ENCODE peak calls at places on chromosomes 13 and 19, in nine cellular contexts. D, M, Q, A, R, T, X, K and W are unnamed samples.

GRCh38 chr19:29311391-29311790 is 98.4 kb upstream of the UQCRFS1 start:
- DNase-seq in K (no peak), Q (no peak), M (no peak), D (no peak), X (no peak), T (no peak), R (no peak), A (no peak), W (no peak)

GRCh38 chr13:88526186-88526852 is 855.1 kb downstream of the SLITRK5 start:
- DNase-seq in D (no peak), T (no peak), X (no peak), R (no peak), M (no peak), K (no peak), A (no peak), Q (no peak), W (no peak)

GRCh38 chr13:109205315-109205714 is 575.9 kb downstream of the MYO16 start:
- DNase-seq in Q (no peak), M (no peak), T (no peak), X (no peak), D (no peak), K (no peak), R (no peak), A (no peak), W (no peak)

GRCh38 chr13:94192576-94192975 is 286.9 kb downstream of the DCT start:
- DNase-seq in K (no peak), A (no peak), T (peak; percentile 12), M (peak; percentile 21), D (no peak), Q (no peak), R (peak; percentile 29), X (peak; percentile 21), W (no peak)

GRCh38 chr13:84366484-84366883 is 484.2 kb upstream of the SLITRK1 start:
- DNase-seq in M (no peak), D (no peak), Q (no peak), A (no peak), T (no peak), R (no peak), X (no peak), K (no peak), W (no peak)

GRCh38 chr13:87677334-87678234 is 6.4 kb downstream of the SLITRK5 start:
- DNase-seq in M (peak; percentile 31), K (no peak), X (no peak), D (no peak), T (peak; percentile 24), Q (no peak), A (peak; percentile 11), R (no peak), W (peak; percentile 56)

GRCh38 chr19:32857584-32857983 is 12.0 kb downstream of the SLC7A9 start:
- DNase-seq in Q (peak; percentile 4), T (no peak), M (no peak), K (peak; percentile 9), X (no peak), D (no peak), R (peak; percentile 7), A (no peak), W (no peak)

GRCh38 chr13:46202188-46202795 is 9.4 kb upstream of the LRRC63 start:
- DNase-seq in T (no peak), A (no peak), X (no peak), M (no peak), D (no peak), Q (no peak), R (no peak), K (no peak), W (no peak)

GRCh38 chr19:17830567-17831418 is 9.5 kb upstream of the INSL3 start:
- DNase-seq in K (no peak), R (peak; percentile 46), T (no peak), D (peak; percentile 95), Q (peak; percentile 71), M (peak; percentile 90), X (no peak), A (peak; percentile 97), W (peak; percentile 56)

GRCh38 chr13:30441304-30441703 is 19.0 kb downstream of the UBE2L5 start:
- DNase-seq in D (no peak), T (no peak), K (no peak), Q (no peak), M (no peak), A (no peak), R (no peak), X (no peak), W (no peak)

GRCh38 chr13:48579167-48579918 is 46.5 kb upstream of the RCBTB2 start:
- DNase-seq in T (no peak), A (no peak), M (peak; percentile 32), X (no peak), Q (no peak), R (no peak), D (no peak), K (no peak), W (no peak)

GRCh38 chr13:95628488-95628887 is 16.0 kb downstream of the DZIP1 start:
- DNase-seq in R (no peak), X (no peak), K (no peak), T (no peak), D (no peak), M (no peak), A (no peak), Q (no peak), W (no peak)

GRCh38 chr19:4278460-4278901 is 585 bp upstream of the SHD start:
- DNase-seq in T (no peak), A (no peak), Q (no peak), M (no peak), K (no peak), X (no peak), D (no peak), R (no peak), W (no peak)

GRCh38 chr19:35080613-35081170 is 34.9 kb upstream of the FXYD3 start:
- DNase-seq in Q (no peak), K (no peak), A (no peak), T (peak; percentile 61), M (no peak), R (no peak), X (no peak), D (no peak), W (peak; percentile 33)

GRCh38 chr19:51347209-51347928 is 5.4 kb upstream of the VSIG10L start:
- DNase-seq in Q (no peak), T (no peak), D (no peak), X (no peak), M (no peak), K (no peak), R (no peak), A (no peak), W (no peak)

GRCh38 chr19:37655689-37656491 is 625 bp upstream of the ZFP30 start:
- DNase-seq in A (peak; percentile 87), R (peak; percentile 73), M (peak; percentile 94), K (peak; percentile 91), T (peak; percentile 86), Q (peak; percentile 90), X (peak; percentile 90), D (peak; percentile 86), W (peak; percentile 90)

GRCh38 chr19:9848060-9848459 is 12.9 kb downstream of the PIN1 start:
- DNase-seq in R (no peak), X (no peak), D (no peak), Q (no peak), T (no peak), M (no peak), A (no peak), K (no peak), W (no peak)

DNA sequence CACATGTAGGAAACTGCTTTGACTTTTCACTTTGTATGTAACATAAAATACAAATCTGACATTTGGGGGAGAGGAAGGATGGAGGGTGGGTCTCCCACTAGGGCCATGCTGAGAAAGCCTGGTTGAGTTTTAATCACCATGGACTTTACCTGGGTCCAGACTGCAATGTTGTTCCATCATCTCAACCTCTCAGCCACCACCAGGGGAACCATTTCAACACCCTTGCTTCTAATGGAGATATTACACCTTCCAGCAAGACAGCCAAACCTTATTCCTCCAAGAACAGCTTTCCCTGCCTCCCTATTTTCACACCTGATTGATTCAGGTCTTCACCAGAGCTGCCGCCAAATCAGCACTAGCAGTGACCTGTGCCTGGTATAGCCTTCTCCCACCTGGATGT is 56.0 kb downstream of the ZAR1L start:
- DNase-seq in Q (no peak), K (no peak), A (no peak), T (no peak), D (no peak), R (no peak), M (no peak), X (no peak), W (no peak)
- H3K27ac ChIP-seq in Q (peak overlapping the region; percentile 26), K (peak overlapping the region; percentile 65), A (no peak overlapping the region), T (no peak overlapping the region), D (no peak overlapping the region), R (no peak overlapping the region), M (no peak overlapping the region), X (no peak overlapping the region), W (no peak overlapping the region)

DNA sequence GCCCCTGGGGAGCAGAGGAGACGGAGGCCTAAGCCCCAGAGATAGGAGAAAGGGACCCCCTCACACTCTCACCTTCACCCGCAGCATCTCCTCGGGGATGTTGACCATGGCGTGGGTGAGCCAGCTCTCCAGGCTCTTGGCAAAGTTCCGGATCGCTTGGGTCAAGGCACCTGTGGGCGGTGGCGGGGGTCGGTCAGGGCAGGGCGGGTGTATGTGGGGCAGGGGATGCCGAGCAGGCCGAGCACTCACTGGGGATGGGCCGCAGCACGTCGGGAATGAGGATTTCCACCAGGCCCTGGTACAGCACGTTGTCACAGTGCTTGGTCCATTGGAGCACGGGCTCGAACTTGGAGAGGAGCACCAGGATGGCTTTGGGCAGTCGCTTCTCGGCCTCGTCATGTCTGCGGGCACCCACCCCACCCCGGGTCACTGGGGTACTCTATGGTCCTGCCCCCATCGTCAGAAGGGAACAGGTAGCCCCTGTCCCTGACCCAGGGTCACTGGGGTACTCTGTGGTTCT is 13.1 kb downstream of the DCAF15 start:
- DNase-seq in T (no peak), Q (no peak), M (peak; percentile 2), X (no peak), R (no peak), K (no peak), D (no peak), A (no peak), W (no peak)
- H3K36me3 ChIP-seq in T (peaks cover 13% of the 10 kb centered on the region), Q (no peaks in the 10 kb centered on the region), M (no peaks in the 10 kb centered on the region), X (peaks cover 99% of the 10 kb centered on the region), R (peaks cover 97% of the 10 kb centered on the region), K (peaks cover 38% of the 10 kb centered on the region), D (peaks cover 23% of the 10 kb centered on the region), A (no peaks in the 10 kb centered on the region), W (peaks cover 99% of the 10 kb centered on the region)

GRCh38 chr19:16822648-16823047 is 6.5 kb upstream of the SIN3B start:
- DNase-seq in K (no peak), T (no peak), Q (no peak), X (no peak), M (no peak), A (no peak), R (no peak), D (no peak), W (no peak)
- H3K27ac ChIP-seq in K (no peak overlapping the region), T (no peak overlapping the region), Q (no peak overlapping the region), X (no peak overlapping the region), M (peak overlapping the region; percentile 64), A (no peak overlapping the region), R (no peak overlapping the region), D (peak overlapping the region; percentile 52), W (no peak overlapping the region)

GRCh38 chr13:106661236-106661635 is 93.3 kb upstream of the ARGLU1 start:
- DNase-seq in T (no peak), D (no peak), K (no peak), M (no peak), R (no peak), A (no peak), X (no peak), Q (no peak), W (no peak)

GRCh38 chr13:106656214-106656613 is 88.3 kb upstream of the ARGLU1 start:
- DNase-seq in X (no peak), T (no peak), Q (no peak), A (no peak), D (no peak), M (no peak), R (no peak), K (no peak), W (no peak)

GRCh38 chr13:106651442-106651841 is 83.5 kb upstream of the ARGLU1 start:
- DNase-seq in T (no peak), Q (no peak), M (no peak), K (no peak), A (no peak), X (no peak), D (no peak), R (no peak), W (no peak)

GRCh38 chr13:106657104-106657503 is 89.2 kb upstream of the ARGLU1 start:
- DNase-seq in A (no peak), Q (no peak), T (no peak), K (no peak), M (no peak), R (no peak), X (no peak), D (no peak), W (no peak)
- H3K36me3 ChIP-seq in A (no peaks in the 10 kb centered on the region), Q (no peaks in the 10 kb centered on the region), T (no peaks in the 10 kb centered on the region), K (no peaks in the 10 kb centered on the region), M (no peaks in the 10 kb centered on the region), R (no peaks in the 10 kb centered on the region), X (no peaks in the 10 kb centered on the region), D (no peaks in the 10 kb centered on the region), W (no peaks in the 10 kb centered on the region)